ENCODE peak calls at places on chromosomes 3 and 15, in four cellular contexts. One of them, this sample, is unnamed.

GRCh38 chr15:48415036-48415886 is 84.0 kb downstream of the DUT start:
- DNase-seq in amniotic epithelial cell: no peak
- DNase-seq in fibroblast of mammary gland: peak
- DNase-seq in fibroblast of villous mesenchyme: no peak
- DNase-seq in this sample: no peak

GRCh38 chr3:182212479-182213076 is 500.9 kb downstream of the SOX2 start:
- DNase-seq in amniotic epithelial cell: peak
- DNase-seq in fibroblast of mammary gland: peak
- DNase-seq in fibroblast of villous mesenchyme: peak
- DNase-seq in this sample: no peak

GRCh38 chr3:59605318-59605717 is 555.5 kb upstream of the CFAP20DC start:
- DNase-seq in amniotic epithelial cell: no peak
- DNase-seq in fibroblast of mammary gland: no peak
- DNase-seq in fibroblast of villous mesenchyme: no peak
- DNase-seq in this sample: no peak

GRCh38 chr3:61875073-61875472 is 313.7 kb downstream of the PTPRG start:
- DNase-seq in amniotic epithelial cell: peak
- DNase-seq in fibroblast of mammary gland: no peak
- DNase-seq in fibroblast of villous mesenchyme: peak
- DNase-seq in this sample: no peak

GRCh38 chr3:9673082-9673481 is 23.8 kb downstream of the MTMR14 start:
- DNase-seq in amniotic epithelial cell: no peak
- DNase-seq in fibroblast of mammary gland: no peak
- DNase-seq in fibroblast of villous mesenchyme: no peak
- DNase-seq in this sample: no peak

GRCh38 chr15:31465083-31465955 is 138.7 kb downstream of the KLF13 start:
- DNase-seq in amniotic epithelial cell: no peak
- DNase-seq in fibroblast of mammary gland: no peak
- DNase-seq in fibroblast of villous mesenchyme: no peak
- DNase-seq in this sample: peak

GRCh38 chr3:63048365-63048764 is 173.1 kb upstream of the CADPS start:
- DNase-seq in amniotic epithelial cell: no peak
- DNase-seq in fibroblast of mammary gland: peak
- DNase-seq in fibroblast of villous mesenchyme: no peak
- DNase-seq in this sample: no peak

GRCh38 chr3:97835761-97836160 is 13.9 kb downstream of the CRYBG3 start:
- DNase-seq in amniotic epithelial cell: peak
- DNase-seq in fibroblast of mammary gland: peak
- DNase-seq in fibroblast of villous mesenchyme: no peak
- DNase-seq in this sample: no peak

GRCh38 chr15:84975871-84976351 is 5.7 kb upstream of the PDE8A start:
- DNase-seq in amniotic epithelial cell: no peak
- DNase-seq in fibroblast of mammary gland: no peak
- DNase-seq in fibroblast of villous mesenchyme: no peak
- DNase-seq in this sample: no peak

GRCh38 chr15:36810656-36811449 is 231.4 kb downstream of the CDIN1 start:
- DNase-seq in amniotic epithelial cell: no peak
- DNase-seq in fibroblast of mammary gland: no peak
- DNase-seq in fibroblast of villous mesenchyme: peak
- DNase-seq in this sample: no peak

GRCh38 chr3:51024765-51025681 is 350.3 kb downstream of the DOCK3 start:
- DNase-seq in amniotic epithelial cell: no peak
- DNase-seq in fibroblast of mammary gland: no peak
- DNase-seq in fibroblast of villous mesenchyme: no peak
- DNase-seq in this sample: peak

GRCh38 chr3:46480481-46481195 is 15.9 kb upstream of the LTF start:
- DNase-seq in amniotic epithelial cell: no peak
- DNase-seq in fibroblast of mammary gland: no peak
- DNase-seq in fibroblast of villous mesenchyme: no peak
- DNase-seq in this sample: no peak

GRCh38 chr3:176961916-176962315 is 235.4 kb downstream of the TBL1XR1 start:
- DNase-seq in amniotic epithelial cell: no peak
- DNase-seq in fibroblast of mammary gland: no peak
- DNase-seq in fibroblast of villous mesenchyme: no peak
- DNase-seq in this sample: no peak

GRCh38 chr3:45994661-45995369 is 809 bp downstream of the FYCO1 start:
- DNase-seq in amniotic epithelial cell: no peak
- DNase-seq in fibroblast of mammary gland: no peak
- DNase-seq in fibroblast of villous mesenchyme: peak
- DNase-seq in this sample: peak

GRCh38 chr15:94287794-94288246 is 56.5 kb downstream of the MCTP2 start:
- DNase-seq in amniotic epithelial cell: no peak
- DNase-seq in fibroblast of mammary gland: no peak
- DNase-seq in fibroblast of villous mesenchyme: no peak
- DNase-seq in this sample: peak

GRCh38 chr3:69119681-69120080 is 2.7 kb downstream of the LMOD3 start:
- DNase-seq in amniotic epithelial cell: no peak
- DNase-seq in fibroblast of mammary gland: no peak
- DNase-seq in fibroblast of villous mesenchyme: no peak
- DNase-seq in this sample: no peak

GRCh38 chr3:189981668-189982067 is 139.0 kb downstream of the P3H2 start:
- DNase-seq in amniotic epithelial cell: peak
- DNase-seq in fibroblast of mammary gland: peak
- DNase-seq in fibroblast of villous mesenchyme: peak
- DNase-seq in this sample: no peak